ENCODE peak calls at places on chromosomes 1 and 21, in eight cellular contexts. P is OCI-LY7, A is sigmoid colon, B is cardiac fibroblast, Q is psoas muscle, H is fibroblast of mammary gland, L is suprapubic skin, T is GM06990. G is an unnamed sample.

GRCh38 chr21:40331182-40331581 is 463.9 kb downstream of the PCP4 start:
- DNase-seq in P (no peak), A (no peak), B (no peak), Q (no peak), H (no peak), L (no peak), T (no peak), G (no peak)

GRCh38 chr1:200951016-200951415 is 56.3 kb downstream of the INAVA start:
- DNase-seq in P (no peak), A (no peak), B (no peak), Q (no peak), H (peak), L (no peak), T (no peak), G (no peak)

GRCh38 chr1:208782186-208782585 is 538.0 kb upstream of the PLXNA2 start:
- DNase-seq in P (no peak), A (no peak), B (no peak), Q (no peak), H (no peak), L (no peak), T (no peak), G (no peak)

GRCh38 chr1:119735217-119735616 is 23.5 kb downstream of the PHGDH start:
- DNase-seq in P (no peak), A (no peak), B (peak), Q (no peak), H (no peak), L (no peak), T (no peak), G (no peak)

GRCh38 chr1:185533596-185533995 is 200.6 kb upstream of the HMCN1 start:
- DNase-seq in P (no peak), A (no peak), B (no peak), Q (no peak), H (peak), L (no peak), T (no peak), G (peak)

GRCh38 chr1:29636936-29637335 is 400.6 kb downstream of the PTPRU start:
- DNase-seq in P (no peak), A (no peak), B (no peak), Q (no peak), H (no peak), L (no peak), T (no peak), G (no peak)

GRCh38 chr1:112026018-112026417 is 36.5 kb upstream of the KCND3 start:
- DNase-seq in P (no peak), A (no peak), B (no peak), Q (no peak), H (peak), L (no peak), T (no peak), G (no peak)

GRCh38 chr1:63537940-63538339 is 14.6 kb downstream of the EFCAB7 start:
- DNase-seq in P (peak), A (no peak), B (peak), Q (no peak), H (peak), L (no peak), T (no peak), G (peak)

GRCh38 chr1:247056071-247056470 is 22.5 kb downstream of the ZNF670 start:
- DNase-seq in P (no peak), A (no peak), B (no peak), Q (no peak), H (peak), L (no peak), T (no peak), G (peak)

GRCh38 chr1:25562101-25562927 is 18.9 kb downstream of the LDLRAP1 start:
- DNase-seq in P (peak), A (no peak), B (no peak), Q (no peak), H (no peak), L (no peak), T (peak), G (no peak)

GRCh38 chr1:192159769-192160168 is 1.5 kb downstream of the RGS18 start:
- DNase-seq in P (no peak), A (no peak), B (no peak), Q (no peak), H (no peak), L (no peak), T (no peak), G (peak)
- H3K4me3 ChIP-seq in P (no peak), A (no peak), B (no peak), Q (peak), H (no peak), L (no peak), T (no peak), G (no peak)

DNA sequence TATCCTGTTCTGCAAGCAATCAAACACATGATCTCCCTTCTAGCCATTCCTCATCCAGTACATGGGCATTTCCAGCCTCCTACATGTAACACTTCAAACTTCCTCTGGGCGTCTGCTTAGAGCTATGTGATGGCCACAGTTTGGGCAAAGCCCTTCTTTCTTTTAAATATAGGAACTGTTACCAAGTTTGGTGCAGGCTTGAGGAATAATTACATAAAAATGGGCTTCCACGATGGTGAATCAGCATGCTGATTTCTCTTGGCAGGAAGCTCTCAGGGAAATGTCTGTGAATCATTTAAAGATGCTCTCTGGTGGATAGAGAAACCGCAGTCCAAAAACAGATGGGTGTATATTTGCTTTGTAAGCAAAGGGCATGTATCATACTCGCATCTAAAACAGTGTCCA is 176.9 kb upstream of the FMN2 start:
- DNase-seq in P (no peak), A (no peak), B (peak), Q (no peak), H (peak), L (no peak), T (no peak), G (peak)
- TF ChIP-seq CTCF in P (no peak), A (no peak), B (no peak), Q (no peak), H (peak), L (no peak), T (no peak), G (no peak)

GRCh38 chr1:40651138-40651857 is 14.2 kb downstream of the RIMS3 start:
- DNase-seq in P (no peak), A (no peak), B (no peak), Q (no peak), H (no peak), L (no peak), T (no peak), G (no peak)

GRCh38 chr1:40657046-40657445 is 8.4 kb downstream of the RIMS3 start:
- DNase-seq in P (no peak), A (no peak), B (no peak), Q (no peak), H (no peak), L (no peak), T (no peak), G (no peak)

GRCh38 chr1:40652979-40653378 is 12.5 kb downstream of the RIMS3 start:
- DNase-seq in P (no peak), A (no peak), B (no peak), Q (no peak), H (no peak), L (no peak), T (no peak), G (no peak)

GRCh38 chr1:40652452-40652851 is 13.0 kb downstream of the RIMS3 start:
- DNase-seq in P (no peak), A (no peak), B (no peak), Q (no peak), H (no peak), L (no peak), T (no peak), G (no peak)

GRCh38 chr1:40653851-40654537 is 11.5 kb downstream of the RIMS3 start:
- DNase-seq in P (no peak), A (no peak), B (no peak), Q (no peak), H (no peak), L (no peak), T (no peak), G (no peak)
- H3K4me3 ChIP-seq in P (no peak), A (no peak), B (no peak), Q (no peak), H (no peak), L (no peak), T (no peak), G (no peak)

GRCh38 chr1:975896-976683 is 5.8 kb downstream of the PERM1 start:
- DNase-seq in P (peak), A (no peak), B (peak), Q (peak), H (peak), L (no peak), T (peak), G (peak)
- TF ChIP-seq CTCF in P (peak), A (peak), B (peak), Q (peak), H (peak), L (peak), T (peak), G (peak)

GRCh38 chr1:160046494-160047115 is 14.8 kb upstream of the PIGM start:
- DNase-seq in P (peak), A (peak), B (peak), Q (peak), H (peak), L (no peak), T (peak), G (peak)
- H3K4me3 ChIP-seq in P (peak), A (no peak), B (no peak), Q (no peak), H (no peak), L (no peak), T (peak), G (no peak)

GRCh38 chr1:15702722-15703550 is 18.8 kb downstream of the PLEKHM2 start:
- DNase-seq in P (no peak), A (no peak), B (no peak), Q (no peak), H (peak), L (no peak), T (no peak), G (no peak)
- TF ChIP-seq CTCF in P (peak), A (no peak), B (peak), Q (peak), H (peak), L (no peak), T (no peak), G (peak)

GRCh38 chr1:43531453-43531905 is 796 bp downstream of the PTPRF start:
- DNase-seq in P (no peak), A (no peak), B (no peak), Q (peak), H (no peak), L (no peak), T (no peak), G (no peak)
- H3K4me3 ChIP-seq in P (no peak), A (peak), B (peak), Q (peak), H (peak), L (peak), T (peak), G (peak)

G was measured in choroid plexus epithelial cell.